ENCODE peak calls at places on chromosomes 4 and X, in six cellular contexts. One of them, this sample, is unnamed.

GRCh38 chr4:84324303-84324702 is 174.8 kb downstream of the NKX6-1 start:
- DNase-seq in NB4: no peak
- DNase-seq in A549: no peak
- DNase-seq in endothelial cell of umbilical vein: no peak
- DNase-seq in K562: no peak
- DNase-seq in HepG2: no peak
- DNase-seq in this sample: no peak

GRCh38 chrX:110146521-110146920 is 143.6 kb downstream of the TMEM164 start:
- DNase-seq in NB4: peak
- DNase-seq in A549: peak
- DNase-seq in endothelial cell of umbilical vein: peak
- DNase-seq in K562: peak
- DNase-seq in HepG2: peak
- DNase-seq in this sample: no peak

GRCh38 chr4:17033256-17034245 is 135.1 kb upstream of the LDB2 start:
- DNase-seq in NB4: no peak
- DNase-seq in A549: no peak
- DNase-seq in endothelial cell of umbilical vein: no peak
- DNase-seq in K562: no peak
- DNase-seq in HepG2: no peak
- DNase-seq in this sample: no peak

GRCh38 chr4:55684276-55684675 is 48.2 kb upstream of the NMU start:
- DNase-seq in NB4: no peak
- DNase-seq in A549: no peak
- DNase-seq in endothelial cell of umbilical vein: no peak
- DNase-seq in K562: no peak
- DNase-seq in HepG2: no peak
- DNase-seq in this sample: no peak

GRCh38 chr4:76984788-76985211 is 35.2 kb downstream of the SEPTIN11 start:
- DNase-seq in NB4: no peak
- DNase-seq in A549: no peak
- DNase-seq in endothelial cell of umbilical vein: peak
- DNase-seq in K562: no peak
- DNase-seq in HepG2: peak
- DNase-seq in this sample: no peak

GRCh38 chr4:61619528-61619927 is 419.4 kb downstream of the ADGRL3 start:
- DNase-seq in NB4: no peak
- DNase-seq in A549: peak
- DNase-seq in endothelial cell of umbilical vein: no peak
- DNase-seq in K562: no peak
- DNase-seq in HepG2: no peak
- DNase-seq in this sample: no peak

GRCh38 chrX:79592259-79592658 is 225.1 kb upstream of the ITM2A start:
- DNase-seq in NB4: no peak
- DNase-seq in A549: no peak
- DNase-seq in endothelial cell of umbilical vein: no peak
- DNase-seq in K562: no peak
- DNase-seq in HepG2: no peak
- DNase-seq in this sample: no peak

GRCh38 chr4:20074450-20074849 is 177.3 kb upstream of the SLIT2 start:
- DNase-seq in NB4: no peak
- DNase-seq in A549: no peak
- DNase-seq in endothelial cell of umbilical vein: peak
- DNase-seq in K562: no peak
- DNase-seq in HepG2: no peak
- DNase-seq in this sample: no peak

GRCh38 chr4:133190098-133190497 is 41.0 kb downstream of the PCDH10 start:
- DNase-seq in NB4: no peak
- DNase-seq in A549: no peak
- DNase-seq in endothelial cell of umbilical vein: no peak
- DNase-seq in K562: peak
- DNase-seq in HepG2: no peak
- DNase-seq in this sample: no peak

GRCh38 chr4:835148-836002 is 9.4 kb upstream of the CPLX1 start:
- DNase-seq in NB4: no peak
- DNase-seq in A549: no peak
- DNase-seq in endothelial cell of umbilical vein: no peak
- DNase-seq in K562: no peak
- DNase-seq in HepG2: peak
- DNase-seq in this sample: no peak

GRCh38 chr4:70920592-70920991 is 18.4 kb downstream of the MOB1B start:
- DNase-seq in NB4: no peak
- DNase-seq in A549: no peak
- DNase-seq in endothelial cell of umbilical vein: no peak
- DNase-seq in K562: no peak
- DNase-seq in HepG2: no peak
- DNase-seq in this sample: no peak

GRCh38 chr4:165540206-165540865 is 161.5 kb downstream of the CPE start:
- DNase-seq in NB4: no peak
- DNase-seq in A549: no peak
- DNase-seq in endothelial cell of umbilical vein: no peak
- DNase-seq in K562: no peak
- DNase-seq in HepG2: no peak
- DNase-seq in this sample: no peak

GRCh38 chr4:20984011-20984836 is 284.0 kb downstream of the PACRGL start:
- DNase-seq in NB4: no peak
- DNase-seq in A549: no peak
- DNase-seq in endothelial cell of umbilical vein: peak
- DNase-seq in K562: no peak
- DNase-seq in HepG2: no peak
- DNase-seq in this sample: no peak

GRCh38 chr4:155353923-155354540 is 22.7 kb downstream of the MAP9 start:
- DNase-seq in NB4: peak
- DNase-seq in A549: peak
- DNase-seq in endothelial cell of umbilical vein: peak
- DNase-seq in K562: peak
- DNase-seq in HepG2: peak
- DNase-seq in this sample: no peak

GRCh38 chrX:134999469-134999868 is 8.7 kb downstream of the SMIM10 start:
- DNase-seq in NB4: peak
- DNase-seq in A549: peak
- DNase-seq in endothelial cell of umbilical vein: peak
- DNase-seq in K562: peak
- DNase-seq in HepG2: peak
- DNase-seq in this sample: peak

GRCh38 chr4:13527983-13528822 is 16.1 kb downstream of the NKX3-2 start:
- DNase-seq in NB4: peak
- DNase-seq in A549: no peak
- DNase-seq in endothelial cell of umbilical vein: no peak
- DNase-seq in K562: no peak
- DNase-seq in HepG2: no peak
- DNase-seq in this sample: peak

GRCh38 chr4:125115476-125115875 is 199.3 kb upstream of the FAT4 start:
- DNase-seq in NB4: no peak
- DNase-seq in A549: no peak
- DNase-seq in endothelial cell of umbilical vein: no peak
- DNase-seq in K562: no peak
- DNase-seq in HepG2: no peak
- DNase-seq in this sample: no peak

GRCh38 chr4:151541438-151542071 is 132.6 kb downstream of the FHIP1A start:
- DNase-seq in NB4: no peak
- DNase-seq in A549: peak
- DNase-seq in endothelial cell of umbilical vein: peak
- DNase-seq in K562: no peak
- DNase-seq in HepG2: no peak
- DNase-seq in this sample: no peak

GRCh38 chr4:24956091-24956490 is 43.2 kb upstream of the CCDC149 start:
- DNase-seq in NB4: no peak
- DNase-seq in A549: no peak
- DNase-seq in endothelial cell of umbilical vein: no peak
- DNase-seq in K562: no peak
- DNase-seq in HepG2: no peak
- DNase-seq in this sample: no peak

GRCh38 chr4:185911556-185912064 is 99.6 kb upstream of the SORBS2 start:
- DNase-seq in NB4: no peak
- DNase-seq in A549: no peak
- DNase-seq in endothelial cell of umbilical vein: peak
- DNase-seq in K562: no peak
- DNase-seq in HepG2: no peak
- DNase-seq in this sample: no peak

GRCh38 chrX:134570509-134570846 is 87.8 kb downstream of the PLAC1 start:
- DNase-seq in NB4: no peak
- DNase-seq in A549: no peak
- DNase-seq in endothelial cell of umbilical vein: no peak
- DNase-seq in K562: no peak
- DNase-seq in HepG2: no peak
- DNase-seq in this sample: no peak

GRCh38 chr4:120694973-120695372 is 227.6 kb downstream of the PRDM5 start:
- DNase-seq in NB4: no peak
- DNase-seq in A549: peak
- DNase-seq in endothelial cell of umbilical vein: peak
- DNase-seq in K562: no peak
- DNase-seq in HepG2: no peak
- DNase-seq in this sample: no peak

GRCh38 chr4:10185518-10186227 is 69.1 kb upstream of the WDR1 start:
- DNase-seq in NB4: no peak
- DNase-seq in A549: no peak
- DNase-seq in endothelial cell of umbilical vein: peak
- DNase-seq in K562: peak
- DNase-seq in HepG2: no peak
- DNase-seq in this sample: no peak

GRCh38 chr4:108846568-108846967 is 83.7 kb upstream of the ETNPPL start:
- DNase-seq in NB4: no peak
- DNase-seq in A549: no peak
- DNase-seq in endothelial cell of umbilical vein: no peak
- DNase-seq in K562: no peak
- DNase-seq in HepG2: no peak
- DNase-seq in this sample: no peak

GRCh38 chrX:36071064-36071463 is 151.5 kb downstream of the CFAP47 start:
- DNase-seq in NB4: no peak
- DNase-seq in A549: no peak
- DNase-seq in endothelial cell of umbilical vein: no peak
- DNase-seq in K562: no peak
- DNase-seq in HepG2: no peak
- DNase-seq in this sample: no peak

GRCh38 chr4:38860788-38861424 is 4.3 kb upstream of the TLR6 start:
- DNase-seq in NB4: peak
- DNase-seq in A549: peak
- DNase-seq in endothelial cell of umbilical vein: peak
- DNase-seq in K562: peak
- DNase-seq in HepG2: peak
- DNase-seq in this sample: peak

GRCh38 chr4:45741897-45742296 is 382.0 kb downstream of the GABRG1 start:
- DNase-seq in NB4: peak
- DNase-seq in A549: peak
- DNase-seq in endothelial cell of umbilical vein: no peak
- DNase-seq in K562: no peak
- DNase-seq in HepG2: peak
- DNase-seq in this sample: no peak

GRCh38 chr4:143302526-143302925 is 34.1 kb upstream of the GAB1 start:
- DNase-seq in NB4: no peak
- DNase-seq in A549: no peak
- DNase-seq in endothelial cell of umbilical vein: peak
- DNase-seq in K562: no peak
- DNase-seq in HepG2: no peak
- DNase-seq in this sample: no peak

GRCh38 chr4:7034262-7035081 is 8.7 kb upstream of the TADA2B start:
- DNase-seq in NB4: no peak
- DNase-seq in A549: peak
- DNase-seq in endothelial cell of umbilical vein: no peak
- DNase-seq in K562: no peak
- DNase-seq in HepG2: peak
- DNase-seq in this sample: no peak

GRCh38 chr4:130026185-130026584 is 930.2 kb downstream of the C4orf33 start:
- DNase-seq in NB4: no peak
- DNase-seq in A549: no peak
- DNase-seq in endothelial cell of umbilical vein: no peak
- DNase-seq in K562: no peak
- DNase-seq in HepG2: no peak
- DNase-seq in this sample: no peak

GRCh38 chr4:22434895-22435294 is 81.0 kb downstream of the ADGRA3 start:
- DNase-seq in NB4: peak
- DNase-seq in A549: peak
- DNase-seq in endothelial cell of umbilical vein: peak
- DNase-seq in K562: peak
- DNase-seq in HepG2: peak
- DNase-seq in this sample: no peak

GRCh38 chr4:14434483-14434882 is 567.8 kb upstream of the CPEB2 start:
- DNase-seq in NB4: no peak
- DNase-seq in A549: no peak
- DNase-seq in endothelial cell of umbilical vein: no peak
- DNase-seq in K562: no peak
- DNase-seq in HepG2: no peak
- DNase-seq in this sample: no peak

GRCh38 chr4:7330031-7330596 is 104.6 kb downstream of the PSAPL1 start:
- DNase-seq in NB4: no peak
- DNase-seq in A549: no peak
- DNase-seq in endothelial cell of umbilical vein: no peak
- DNase-seq in K562: no peak
- DNase-seq in HepG2: no peak
- DNase-seq in this sample: no peak

GRCh38 chr4:150510176-150510875 is 71.6 kb upstream of the MAB21L2 start:
- DNase-seq in NB4: no peak
- DNase-seq in A549: peak
- DNase-seq in endothelial cell of umbilical vein: peak
- DNase-seq in K562: no peak
- DNase-seq in HepG2: no peak
- DNase-seq in this sample: no peak
- TF ChIP-seq MYC in NB4: no peak
- TF ChIP-seq MYC in A549: no peak
- TF ChIP-seq MYC in endothelial cell of umbilical vein: no peak
- TF ChIP-seq MYC in K562: no peak
- TF ChIP-seq MYC in HepG2: no peak
- TF ChIP-seq MYC in this sample: no peak

GRCh38 chr4:113945906-113946305 is 33.5 kb downstream of the ARSJ start:
- DNase-seq in NB4: no peak
- DNase-seq in A549: no peak
- DNase-seq in endothelial cell of umbilical vein: no peak
- DNase-seq in K562: no peak
- DNase-seq in HepG2: no peak
- DNase-seq in this sample: no peak
- TF ChIP-seq MYC in NB4: no peak
- TF ChIP-seq MYC in A549: no peak
- TF ChIP-seq MYC in endothelial cell of umbilical vein: no peak
- TF ChIP-seq MYC in K562: no peak
- TF ChIP-seq MYC in HepG2: no peak
- TF ChIP-seq MYC in this sample: no peak

DNA sequence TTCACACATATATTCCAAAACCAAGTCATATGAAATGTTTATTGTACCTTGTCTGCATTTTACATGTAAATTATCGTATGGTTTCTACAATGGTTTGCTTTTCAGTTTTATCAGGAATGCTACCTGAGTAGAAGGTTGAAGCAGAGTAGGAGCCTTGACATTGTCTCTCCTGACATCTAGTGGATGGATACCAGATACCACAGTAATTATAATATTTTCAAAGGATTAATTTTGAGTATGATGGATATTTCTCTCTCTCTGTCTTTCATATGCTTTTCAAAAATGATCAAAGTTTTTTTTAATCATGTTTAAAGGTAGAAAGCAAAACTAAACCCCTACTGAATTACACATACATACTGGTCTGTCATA is 109.4 kb upstream of the KLHL13 start:
- DNase-seq in NB4: peak
- DNase-seq in A549: peak
- DNase-seq in endothelial cell of umbilical vein: peak
- DNase-seq in K562: peak
- DNase-seq in HepG2: peak
- DNase-seq in this sample: peak
- TF ChIP-seq MYC in NB4: no peak
- TF ChIP-seq MYC in A549: no peak
- TF ChIP-seq MYC in endothelial cell of umbilical vein: no peak
- TF ChIP-seq MYC in K562: no peak
- TF ChIP-seq MYC in HepG2: no peak
- TF ChIP-seq MYC in this sample: no peak

GRCh38 chr4:57943672-57944071 is 833.5 kb upstream of the IGFBP7 start:
- DNase-seq in NB4: peak
- DNase-seq in A549: peak
- DNase-seq in endothelial cell of umbilical vein: peak
- DNase-seq in K562: no peak
- DNase-seq in HepG2: no peak
- DNase-seq in this sample: no peak
- TF ChIP-seq MYC in NB4: no peak
- TF ChIP-seq MYC in A549: no peak
- TF ChIP-seq MYC in endothelial cell of umbilical vein: no peak
- TF ChIP-seq MYC in K562: no peak
- TF ChIP-seq MYC in HepG2: no peak
- TF ChIP-seq MYC in this sample: no peak